ENCODE peak calls at places on chromosomes 3 and 15, in nine cellular contexts. One of them, this sample, is unnamed.

GRCh38 chr15:94951538-94951937 is 720.2 kb downstream of the MCTP2 start:
- DNase-seq in naive thymus-derived CD8-positive, alpha-beta T cell: no peak
- DNase-seq in BJ: no peak
- DNase-seq in RCC 7860: no peak
- DNase-seq in left ventricle myocardium inferior: no peak
- DNase-seq in mammary epithelial cell: no peak
- DNase-seq in endodermal cell: no peak
- DNase-seq in HCT116: no peak
- DNase-seq in effector CD4-positive, alpha-beta T cell: no peak
- DNase-seq in this sample: no peak

GRCh38 chr3:46845397-46845859 is 17.8 kb downstream of the MYL3 start:
- DNase-seq in endodermal cell: no peak
- DNase-seq in BJ: peak; percentile 44
- DNase-seq in effector CD4-positive, alpha-beta T cell: no peak
- DNase-seq in RCC 7860: no peak
- DNase-seq in mammary epithelial cell: peak; percentile 7
- DNase-seq in naive thymus-derived CD8-positive, alpha-beta T cell: no peak
- DNase-seq in left ventricle myocardium inferior: peak; percentile 80
- DNase-seq in HCT116: no peak
- DNase-seq in this sample: no peak

GRCh38 chr3:73503781-73504180 is 121.0 kb downstream of the PDZRN3 start:
- DNase-seq in naive thymus-derived CD8-positive, alpha-beta T cell: no peak
- DNase-seq in left ventricle myocardium inferior: no peak
- DNase-seq in RCC 7860: no peak
- DNase-seq in HCT116: no peak
- DNase-seq in mammary epithelial cell: no peak
- DNase-seq in effector CD4-positive, alpha-beta T cell: no peak
- DNase-seq in BJ: no peak
- DNase-seq in endodermal cell: no peak
- DNase-seq in this sample: no peak

GRCh38 chr3:186818956-186819355 is 12.7 kb upstream of the RFC4 start:
- DNase-seq in endodermal cell: peak; percentile 13
- DNase-seq in mammary epithelial cell: no peak
- DNase-seq in effector CD4-positive, alpha-beta T cell: no peak
- DNase-seq in left ventricle myocardium inferior: no peak
- DNase-seq in naive thymus-derived CD8-positive, alpha-beta T cell: no peak
- DNase-seq in HCT116: no peak
- DNase-seq in RCC 7860: no peak
- DNase-seq in BJ: no peak
- DNase-seq in this sample: no peak

GRCh38 chr3:97815149-97815917 is 6.5 kb upstream of the CRYBG3 start:
- DNase-seq in endodermal cell: no peak
- DNase-seq in BJ: no peak
- DNase-seq in effector CD4-positive, alpha-beta T cell: peak; percentile 13
- DNase-seq in mammary epithelial cell: peak; percentile 72
- DNase-seq in RCC 7860: peak; percentile 23
- DNase-seq in naive thymus-derived CD8-positive, alpha-beta T cell: no peak
- DNase-seq in HCT116: no peak
- DNase-seq in left ventricle myocardium inferior: no peak
- DNase-seq in this sample: peak; percentile 33

GRCh38 chr3:114011059-114011797 is 45.1 kb downstream of the CCDC191 start:
- DNase-seq in RCC 7860: no peak
- DNase-seq in naive thymus-derived CD8-positive, alpha-beta T cell: no peak
- DNase-seq in BJ: no peak
- DNase-seq in left ventricle myocardium inferior: no peak
- DNase-seq in mammary epithelial cell: no peak
- DNase-seq in endodermal cell: no peak
- DNase-seq in HCT116: no peak
- DNase-seq in effector CD4-positive, alpha-beta T cell: no peak
- DNase-seq in this sample: no peak

GRCh38 chr3:110808630-110809029 is 263.0 kb upstream of the NECTIN3 start:
- DNase-seq in left ventricle myocardium inferior: no peak
- DNase-seq in BJ: no peak
- DNase-seq in mammary epithelial cell: no peak
- DNase-seq in naive thymus-derived CD8-positive, alpha-beta T cell: no peak
- DNase-seq in HCT116: no peak
- DNase-seq in RCC 7860: no peak
- DNase-seq in effector CD4-positive, alpha-beta T cell: no peak
- DNase-seq in endodermal cell: no peak
- DNase-seq in this sample: no peak

GRCh38 chr3:192467230-192468186 is 259.8 kb downstream of the FGF12 start:
- DNase-seq in naive thymus-derived CD8-positive, alpha-beta T cell: peak; percentile 43
- DNase-seq in mammary epithelial cell: peak; percentile 47
- DNase-seq in HCT116: peak; percentile 37
- DNase-seq in RCC 7860: peak; percentile 30
- DNase-seq in effector CD4-positive, alpha-beta T cell: peak; percentile 12
- DNase-seq in BJ: no peak
- DNase-seq in endodermal cell: peak; percentile 91
- DNase-seq in left ventricle myocardium inferior: no peak
- DNase-seq in this sample: peak; percentile 25

GRCh38 chr15:63396546-63396939 is 14.9 kb upstream of the CA12 start:
- DNase-seq in RCC 7860: no peak
- DNase-seq in HCT116: no peak
- DNase-seq in mammary epithelial cell: no peak
- DNase-seq in BJ: no peak
- DNase-seq in effector CD4-positive, alpha-beta T cell: no peak
- DNase-seq in left ventricle myocardium inferior: no peak
- DNase-seq in naive thymus-derived CD8-positive, alpha-beta T cell: no peak
- DNase-seq in endodermal cell: peak; percentile 78
- DNase-seq in this sample: no peak

GRCh38 chr15:77276096-77276495 is 143.8 kb downstream of the PEAK1 start:
- DNase-seq in naive thymus-derived CD8-positive, alpha-beta T cell: no peak
- DNase-seq in BJ: no peak
- DNase-seq in mammary epithelial cell: no peak
- DNase-seq in left ventricle myocardium inferior: no peak
- DNase-seq in endodermal cell: no peak
- DNase-seq in HCT116: no peak
- DNase-seq in effector CD4-positive, alpha-beta T cell: no peak
- DNase-seq in RCC 7860: no peak
- DNase-seq in this sample: no peak

GRCh38 chr3:118863731-118864322 is 170.8 kb downstream of the IGSF11 start:
- DNase-seq in endodermal cell: peak; percentile 76
- DNase-seq in RCC 7860: no peak
- DNase-seq in mammary epithelial cell: no peak
- DNase-seq in HCT116: peak; percentile 24
- DNase-seq in naive thymus-derived CD8-positive, alpha-beta T cell: no peak
- DNase-seq in left ventricle myocardium inferior: no peak
- DNase-seq in effector CD4-positive, alpha-beta T cell: no peak
- DNase-seq in BJ: no peak
- DNase-seq in this sample: no peak

GRCh38 chr15:67528536-67528935 is 7.6 kb downstream of the C15orf61 start:
- DNase-seq in effector CD4-positive, alpha-beta T cell: no peak
- DNase-seq in HCT116: no peak
- DNase-seq in endodermal cell: no peak
- DNase-seq in naive thymus-derived CD8-positive, alpha-beta T cell: no peak
- DNase-seq in RCC 7860: no peak
- DNase-seq in left ventricle myocardium inferior: no peak
- DNase-seq in mammary epithelial cell: no peak
- DNase-seq in BJ: no peak
- DNase-seq in this sample: no peak

GRCh38 chr3:57727096-57727495 is 29.0 kb upstream of the SLMAP start:
- DNase-seq in left ventricle myocardium inferior: no peak
- DNase-seq in endodermal cell: no peak
- DNase-seq in HCT116: no peak
- DNase-seq in effector CD4-positive, alpha-beta T cell: no peak
- DNase-seq in BJ: no peak
- DNase-seq in RCC 7860: no peak
- DNase-seq in naive thymus-derived CD8-positive, alpha-beta T cell: no peak
- DNase-seq in mammary epithelial cell: peak; percentile 55
- DNase-seq in this sample: no peak

GRCh38 chr3:64161481-64161952 is 63.7 kb downstream of the PRICKLE2 start:
- DNase-seq in mammary epithelial cell: peak; percentile 43
- DNase-seq in left ventricle myocardium inferior: no peak
- DNase-seq in naive thymus-derived CD8-positive, alpha-beta T cell: no peak
- DNase-seq in HCT116: no peak
- DNase-seq in RCC 7860: no peak
- DNase-seq in BJ: no peak
- DNase-seq in endodermal cell: no peak
- DNase-seq in effector CD4-positive, alpha-beta T cell: no peak
- DNase-seq in this sample: no peak

GRCh38 chr3:112128843-112129727 is 4.0 kb downstream of the GCSAM start:
- DNase-seq in effector CD4-positive, alpha-beta T cell: peak; percentile 46
- DNase-seq in mammary epithelial cell: peak; percentile 68
- DNase-seq in HCT116: no peak
- DNase-seq in left ventricle myocardium inferior: no peak
- DNase-seq in naive thymus-derived CD8-positive, alpha-beta T cell: peak; percentile 86
- DNase-seq in BJ: peak; percentile 37
- DNase-seq in endodermal cell: no peak
- DNase-seq in RCC 7860: no peak
- DNase-seq in this sample: peak; percentile 82

GRCh38 chr15:53978248-53978906 is at the start of gene UNC13C:
- DNase-seq in RCC 7860: peak; percentile 14
- DNase-seq in endodermal cell: peak; percentile 88
- DNase-seq in BJ: no peak
- DNase-seq in naive thymus-derived CD8-positive, alpha-beta T cell: no peak
- DNase-seq in HCT116: no peak
- DNase-seq in left ventricle myocardium inferior: peak; percentile 14
- DNase-seq in effector CD4-positive, alpha-beta T cell: no peak
- DNase-seq in mammary epithelial cell: peak; percentile 13
- DNase-seq in this sample: no peak

GRCh38 chr3:10522646-10523303 is 17.4 kb upstream of the ATP2B2 start:
- DNase-seq in RCC 7860: no peak
- DNase-seq in HCT116: no peak
- DNase-seq in BJ: no peak
- DNase-seq in endodermal cell: peak; percentile 34
- DNase-seq in left ventricle myocardium inferior: no peak
- DNase-seq in naive thymus-derived CD8-positive, alpha-beta T cell: no peak
- DNase-seq in effector CD4-positive, alpha-beta T cell: no peak
- DNase-seq in mammary epithelial cell: no peak
- DNase-seq in this sample: no peak

GRCh38 chr3:141561426-141562034 is 74.7 kb downstream of the RASA2 start:
- DNase-seq in effector CD4-positive, alpha-beta T cell: peak; percentile 52
- DNase-seq in left ventricle myocardium inferior: no peak
- DNase-seq in HCT116: peak; percentile 58
- DNase-seq in BJ: peak; percentile 33
- DNase-seq in mammary epithelial cell: peak; percentile 30
- DNase-seq in endodermal cell: peak; percentile 52
- DNase-seq in naive thymus-derived CD8-positive, alpha-beta T cell: peak; percentile 77
- DNase-seq in RCC 7860: peak; percentile 44
- DNase-seq in this sample: peak; percentile 65

GRCh38 chr3:156217674-156218352 is 97.4 kb downstream of the KCNAB1 start:
- DNase-seq in effector CD4-positive, alpha-beta T cell: no peak
- DNase-seq in RCC 7860: peak; percentile 75
- DNase-seq in left ventricle myocardium inferior: no peak
- DNase-seq in mammary epithelial cell: peak; percentile 32
- DNase-seq in endodermal cell: peak; percentile 57
- DNase-seq in HCT116: no peak
- DNase-seq in BJ: no peak
- DNase-seq in naive thymus-derived CD8-positive, alpha-beta T cell: no peak
- DNase-seq in this sample: no peak

GRCh38 chr15:37973856-37974255 is 39.4 kb downstream of the TMCO5A start:
- DNase-seq in HCT116: no peak
- DNase-seq in naive thymus-derived CD8-positive, alpha-beta T cell: no peak
- DNase-seq in mammary epithelial cell: peak; percentile 17
- DNase-seq in BJ: no peak
- DNase-seq in endodermal cell: no peak
- DNase-seq in left ventricle myocardium inferior: no peak
- DNase-seq in RCC 7860: no peak
- DNase-seq in effector CD4-positive, alpha-beta T cell: no peak
- DNase-seq in this sample: no peak

GRCh38 chr15:42171795-42172194 is 15.4 kb upstream of the PLA2G4F start:
- DNase-seq in mammary epithelial cell: no peak
- DNase-seq in endodermal cell: no peak
- DNase-seq in effector CD4-positive, alpha-beta T cell: no peak
- DNase-seq in RCC 7860: no peak
- DNase-seq in left ventricle myocardium inferior: no peak
- DNase-seq in HCT116: no peak
- DNase-seq in BJ: no peak
- DNase-seq in naive thymus-derived CD8-positive, alpha-beta T cell: no peak
- DNase-seq in this sample: no peak

GRCh38 chr15:26261413-26261812 is 398.3 kb upstream of the ATP10A start:
- DNase-seq in naive thymus-derived CD8-positive, alpha-beta T cell: no peak
- DNase-seq in BJ: no peak
- DNase-seq in HCT116: no peak
- DNase-seq in RCC 7860: no peak
- DNase-seq in effector CD4-positive, alpha-beta T cell: no peak
- DNase-seq in mammary epithelial cell: no peak
- DNase-seq in endodermal cell: no peak
- DNase-seq in left ventricle myocardium inferior: peak; percentile 68
- DNase-seq in this sample: no peak

GRCh38 chr3:173066044-173066679 is 74.9 kb downstream of the SPATA16 start:
- DNase-seq in RCC 7860: no peak
- DNase-seq in HCT116: no peak
- DNase-seq in mammary epithelial cell: no peak
- DNase-seq in endodermal cell: no peak
- DNase-seq in left ventricle myocardium inferior: no peak
- DNase-seq in BJ: no peak
- DNase-seq in effector CD4-positive, alpha-beta T cell: no peak
- DNase-seq in naive thymus-derived CD8-positive, alpha-beta T cell: no peak
- DNase-seq in this sample: no peak

This sample was measured in central memory CD4-positive, alpha-beta T cell.